ENCODE peak calls at places on chromosomes 1 and 21, in six cellular contexts. N, O, J, L, W and C are unnamed samples.

GRCh38 chr21:45104560-45104959 is 30.2 kb downstream of the ADARB1 start:
- DNase-seq in N (no peak), O (peak; percentile 46), J (peak; percentile 46), L (no peak), W (no peak), C (no peak)

GRCh38 chr1:153968000-153968363 is 280 bp downstream of the CREB3L4 start:
- DNase-seq in N (peak; percentile 59), O (no peak), J (no peak), L (no peak), W (peak; percentile 59), C (peak; percentile 74)

GRCh38 chr1:221994274-221994698 is 252.4 kb upstream of the DUSP10 start:
- DNase-seq in N (no peak), O (no peak), J (no peak), L (no peak), W (no peak), C (no peak)

GRCh38 chr1:232905324-232906034 is 44.9 kb upstream of the NTPCR start:
- DNase-seq in N (no peak), O (no peak), J (peak; percentile 23), L (no peak), W (no peak), C (no peak)

GRCh38 chr1:45908613-45909140 is 105.3 kb downstream of the MAST2 start:
- DNase-seq in N (no peak), O (no peak), J (no peak), L (no peak), W (no peak), C (no peak)

GRCh38 chr1:28737245-28738137 is 751 bp downstream of the YTHDF2 start:
- DNase-seq in N (no peak), O (peak; percentile 19), J (peak; percentile 76), L (peak; percentile 66), W (peak; percentile 17), C (peak; percentile 30)

GRCh38 chr1:45545553-45546310 is 4.9 kb upstream of the AKR1A1 start:
- DNase-seq in N (no peak), O (no peak), J (no peak), L (no peak), W (no peak), C (no peak)

GRCh38 chr1:76951185-76951584 is 83.9 kb downstream of the ST6GALNAC5 start:
- DNase-seq in N (no peak), O (no peak), J (no peak), L (no peak), W (peak; percentile 31), C (no peak)

GRCh38 chr1:18062180-18062579 is 45.4 kb upstream of the IGSF21 start:
- DNase-seq in N (no peak), O (no peak), J (no peak), L (no peak), W (no peak), C (no peak)

GRCh38 chr1:153659175-153659534 is 652 bp downstream of the SNAPIN start:
- DNase-seq in N (no peak), O (no peak), J (no peak), L (no peak), W (no peak), C (no peak)

GRCh38 chr1:47186267-47187185 is 3.3 kb downstream of the PDZK1IP1 start:
- DNase-seq in N (no peak), O (no peak), J (no peak), L (no peak), W (no peak), C (no peak)

GRCh38 chr1:33010946-33011731 is 25.5 kb downstream of the AK2 start:
- DNase-seq in N (peak; percentile 40), O (peak; percentile 85), J (peak; percentile 86), L (peak; percentile 78), W (peak; percentile 45), C (no peak)

GRCh38 chr1:100643430-100644196 is 75.9 kb upstream of the VCAM1 start:
- DNase-seq in N (no peak), O (no peak), J (peak; percentile 70), L (no peak), W (no peak), C (no peak)

GRCh38 chr1:107829083-107829771 is 135.8 kb downstream of the VAV3 start:
- DNase-seq in N (no peak), O (no peak), J (peak; percentile 55), L (no peak), W (no peak), C (no peak)

GRCh38 chr1:86666368-86666767 is 38.0 kb upstream of the SH3GLB1 start:
- DNase-seq in N (no peak), O (no peak), J (no peak), L (no peak), W (no peak), C (no peak)

GRCh38 chr1:239858058-239858457 is 233.6 kb upstream of the FMN2 start:
- DNase-seq in N (no peak), O (no peak), J (no peak), L (no peak), W (no peak), C (no peak)

GRCh38 chr1:103265551-103265950 is 157.2 kb upstream of the COL11A1 start:
- DNase-seq in N (no peak), O (no peak), J (no peak), L (no peak), W (no peak), C (no peak)

GRCh38 chr21:35974801-35975200 is 85.5 kb downstream of the SETD4 start:
- DNase-seq in N (no peak), O (no peak), J (no peak), L (no peak), W (no peak), C (no peak)

DNA sequence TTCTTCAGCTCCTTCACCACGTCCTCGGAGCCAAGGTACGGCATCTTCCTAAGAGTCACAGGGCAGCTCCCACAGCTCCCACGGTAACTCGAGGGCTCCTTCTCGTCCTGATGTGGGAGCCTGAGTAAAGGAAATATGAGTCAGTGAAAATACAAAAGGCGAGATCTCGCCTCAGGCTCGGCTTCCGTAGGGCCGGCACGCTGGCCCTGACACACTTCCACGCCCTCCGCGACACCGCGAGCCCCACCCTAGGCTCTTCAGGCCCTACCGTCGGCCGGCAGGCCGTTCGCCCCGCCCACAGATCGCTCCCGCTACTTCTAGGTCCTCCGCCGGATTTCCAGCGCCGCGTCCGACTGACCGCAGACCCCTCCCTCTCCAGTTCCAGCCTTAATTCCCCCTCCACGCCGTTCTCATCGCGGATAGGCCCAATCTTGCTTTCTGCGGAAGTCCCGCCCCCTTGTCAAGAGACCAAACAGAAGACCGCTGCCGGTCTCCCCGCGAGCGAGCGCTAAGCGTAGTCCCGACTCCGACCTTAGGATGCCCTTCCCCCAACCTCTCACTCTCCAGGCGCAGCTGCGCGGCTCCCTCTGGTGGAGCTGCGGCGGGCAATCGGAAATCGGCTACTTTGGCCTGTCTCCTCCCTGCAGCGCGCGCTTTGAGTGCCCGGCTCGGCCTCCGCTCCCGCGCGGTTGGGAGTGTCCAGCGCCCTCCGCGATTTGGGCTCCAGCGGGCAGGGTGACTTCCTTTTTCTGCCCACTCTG is at the start of the genes AP4B1 and DCLRE1B:
- DNase-seq in N (peak; percentile 99), O (peak; percentile 99), J (peak; percentile 100), L (peak; percentile 100), W (peak; percentile 99), C (peak; percentile 97)
- TF ChIP-seq POLR2A in N (peak; percentile 64), O (peak; percentile 73), J (peak; percentile 96), L (peak; percentile 74), W (peak; percentile 54), C (peak; percentile 78)

DNA sequence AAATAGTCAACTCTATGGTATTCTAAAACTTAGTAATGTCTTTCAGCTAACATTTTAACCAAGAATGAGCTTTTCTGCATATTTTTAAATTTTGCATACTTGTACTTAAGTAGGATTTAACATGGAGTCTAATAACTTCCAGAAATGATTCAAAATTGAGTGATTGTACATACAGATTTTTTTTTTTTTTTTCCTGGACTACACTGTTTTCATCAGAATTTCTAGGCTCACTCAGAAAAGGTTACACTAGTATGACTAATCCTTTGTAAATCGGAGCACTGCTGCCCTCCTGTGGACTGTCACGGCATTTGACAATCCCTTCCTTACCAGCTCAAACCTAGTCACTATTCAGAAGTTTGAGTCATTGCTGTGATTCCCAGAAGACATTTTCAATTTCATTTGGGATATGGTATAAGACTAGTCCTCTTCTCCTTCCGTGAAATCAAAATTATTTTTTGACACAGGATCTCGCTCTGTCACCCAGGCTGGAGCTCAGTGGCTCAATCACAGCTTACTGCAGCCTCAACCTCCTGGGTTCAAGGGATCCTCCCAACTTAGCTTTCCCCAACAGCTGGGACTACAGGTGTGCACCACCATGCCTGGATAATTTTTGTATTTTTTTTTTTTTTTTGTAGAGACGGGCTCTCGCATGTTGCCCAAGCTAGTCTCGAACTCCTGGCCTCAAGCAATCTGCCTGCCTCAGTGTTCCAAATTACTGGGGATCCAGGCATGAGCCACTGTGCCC is 45.5 kb downstream of the CD46 start:
- DNase-seq in N (peak; percentile 86), O (no peak), J (peak; percentile 91), L (peak; percentile 88), W (peak; percentile 91), C (peak; percentile 94)
- TF ChIP-seq POLR2A in N (no peak), O (no peak), J (peak; percentile 40), L (no peak), W (no peak), C (no peak)

GRCh38 chr1:198531891-198532290 is 8.6 kb downstream of the ATP6V1G3 start:
- DNase-seq in N (no peak), O (no peak), J (no peak), L (no peak), W (no peak), C (no peak)
- TF ChIP-seq POLR2A in N (no peak), O (no peak), J (no peak), L (no peak), W (no peak), C (no peak)

GRCh38 chr1:166354411-166354810 is 187.6 kb upstream of the FAM78B start:
- DNase-seq in N (no peak), O (no peak), J (no peak), L (no peak), W (no peak), C (no peak)
- TF ChIP-seq POLR2A in N (no peak), O (no peak), J (no peak), L (no peak), W (no peak), C (no peak)

DNA sequence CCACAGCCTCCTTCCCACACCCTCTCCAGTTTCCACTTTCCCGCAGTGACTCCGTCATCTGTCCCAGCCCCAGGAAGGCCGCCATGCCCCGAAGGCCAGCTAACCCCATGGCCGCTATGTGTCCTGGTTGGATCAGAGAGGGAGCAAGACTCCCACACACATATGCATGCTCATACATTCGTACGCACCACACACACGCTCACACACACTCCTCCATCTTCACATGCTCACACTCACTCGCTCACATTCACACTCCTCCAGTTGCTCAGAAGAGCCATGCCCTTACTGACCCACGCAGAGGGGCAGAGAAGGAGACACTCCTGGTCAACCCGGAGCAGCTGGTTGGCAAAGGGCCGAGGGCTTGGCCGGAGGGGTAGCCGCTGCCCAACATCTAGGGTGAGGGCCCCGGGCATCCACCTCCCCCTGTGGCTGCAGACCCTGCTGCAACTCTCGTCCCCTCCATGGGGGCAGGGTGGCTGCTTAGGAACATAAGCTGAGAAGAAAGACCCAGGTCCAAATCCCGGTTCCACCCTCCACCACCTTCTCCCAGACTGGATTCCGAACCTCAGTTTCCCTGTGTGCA is 122.3 kb upstream of the SLC25A33 start:
- DNase-seq in N (no peak), O (no peak), J (no peak), L (no peak), W (no peak), C (no peak)
- TF ChIP-seq POLR2A in N (no peak), O (no peak), J (no peak), L (no peak), W (no peak), C (no peak)